ENCODE peak calls at places on chromosomes 16 and 17, in four cellular contexts. One of them, this sample, is unnamed.
A peak's percentile ranks its signal among the peaks of the same experiment; 100 is the strongest.

GRCh38 chr17:28896884-28897768 is at the start of gene FLOT2:
- DNase-seq in thoracic aorta: peak; percentile 19
- DNase-seq in pons: no peak
- DNase-seq in memory B cell: peak; percentile 60
- DNase-seq in this sample: peak; percentile 69

GRCh38 chr16:31460582-31461002 is 1.3 kb downstream of the ARMC5 start:
- DNase-seq in pons: peak; percentile 63
- DNase-seq in memory B cell: no peak
- DNase-seq in thoracic aorta: no peak
- DNase-seq in this sample: peak; percentile 38

GRCh38 chr16:58755989-58756649 is 22.0 kb upstream of the GOT2 start:
- DNase-seq in memory B cell: peak; percentile 53
- DNase-seq in thoracic aorta: peak; percentile 19
- DNase-seq in pons: peak; percentile 86
- DNase-seq in this sample: peak; percentile 70

GRCh38 chr17:60248618-60249516 is 99.1 kb downstream of the CA4 start:
- DNase-seq in thoracic aorta: no peak
- DNase-seq in pons: peak; percentile 63
- DNase-seq in memory B cell: no peak
- DNase-seq in this sample: no peak

GRCh38 chr17:5741810-5742209 is 157.5 kb upstream of the NLRP1 start:
- DNase-seq in memory B cell: no peak
- DNase-seq in pons: no peak
- DNase-seq in thoracic aorta: no peak
- DNase-seq in this sample: no peak

GRCh38 chr17:81832608-81833159 is 407 bp downstream of the MCRIP1 start:
- DNase-seq in pons: no peak
- DNase-seq in memory B cell: peak; percentile 55
- DNase-seq in thoracic aorta: no peak
- DNase-seq in this sample: peak; percentile 31

GRCh38 chr17:76202516-76202915 is 37.8 kb downstream of the RNF157 start:
- DNase-seq in pons: no peak
- DNase-seq in memory B cell: no peak
- DNase-seq in thoracic aorta: no peak
- DNase-seq in this sample: no peak

GRCh38 chr17:49104511-49105074 is 28.0 kb upstream of the B4GALNT2 start:
- DNase-seq in thoracic aorta: no peak
- DNase-seq in memory B cell: no peak
- DNase-seq in pons: no peak
- DNase-seq in this sample: no peak

GRCh38 chr17:77235370-77236080 is 94.8 kb downstream of the SEC14L1 start:
- DNase-seq in memory B cell: no peak
- DNase-seq in pons: peak; percentile 50
- DNase-seq in thoracic aorta: no peak
- DNase-seq in this sample: no peak

GRCh38 chr16:50023626-50024025 is 1.4 kb upstream of the CNEP1R1 start:
- DNase-seq in pons: peak; percentile 47
- DNase-seq in memory B cell: no peak
- DNase-seq in thoracic aorta: no peak
- DNase-seq in this sample: no peak

GRCh38 chr16:84519855-84520254 is 15.4 kb upstream of the MEAK7 start:
- DNase-seq in pons: no peak
- DNase-seq in memory B cell: no peak
- DNase-seq in thoracic aorta: no peak
- DNase-seq in this sample: no peak

GRCh38 chr16:84467256-84467655 is 37.2 kb downstream of the MEAK7 start:
- DNase-seq in thoracic aorta: no peak
- DNase-seq in pons: no peak
- DNase-seq in memory B cell: no peak
- DNase-seq in this sample: no peak

GRCh38 chr16:49858200-49859129 is 2.6 kb upstream of the ZNF423 start:
- DNase-seq in pons: no peak
- DNase-seq in thoracic aorta: peak; percentile 61
- DNase-seq in memory B cell: peak; percentile 18
- DNase-seq in this sample: no peak

GRCh38 chr16:83117810-83118209 is 491.0 kb downstream of the CDH13 start:
- DNase-seq in memory B cell: no peak
- DNase-seq in pons: no peak
- DNase-seq in thoracic aorta: no peak
- DNase-seq in this sample: no peak

GRCh38 chr16:31664683-31665482 is 137.2 kb downstream of the AHSP start:
- DNase-seq in pons: no peak
- DNase-seq in memory B cell: no peak
- DNase-seq in thoracic aorta: no peak
- DNase-seq in this sample: no peak

GRCh38 chr17:80476877-80477646 is 655 bp upstream of the NPTX1 start:
- DNase-seq in pons: no peak
- DNase-seq in thoracic aorta: no peak
- DNase-seq in memory B cell: peak; percentile 38
- DNase-seq in this sample: no peak

GRCh38 chr17:45006927-45007461 is 38.9 kb upstream of the C1QL1 start:
- DNase-seq in pons: no peak
- DNase-seq in memory B cell: no peak
- DNase-seq in thoracic aorta: no peak
- DNase-seq in this sample: no peak

GRCh38 chr16:4697867-4698291 is 4.5 kb downstream of the NUDT16L1 start:
- DNase-seq in pons: no peak
- DNase-seq in memory B cell: no peak
- DNase-seq in thoracic aorta: no peak
- DNase-seq in this sample: no peak

GRCh38 chr16:71762186-71762585 is 37.7 kb upstream of the PHLPP2 start:
- DNase-seq in memory B cell: no peak
- DNase-seq in thoracic aorta: no peak
- DNase-seq in pons: no peak
- DNase-seq in this sample: no peak

GRCh38 chr16:35148748-35149147 is 1689.3 kb downstream of the TP53TG3F start:
- DNase-seq in pons: no peak
- DNase-seq in thoracic aorta: no peak
- DNase-seq in memory B cell: no peak
- DNase-seq in this sample: no peak

GRCh38 chr16:57405194-57405593 is 627 bp downstream of the CCL17 start:
- DNase-seq in memory B cell: no peak
- DNase-seq in thoracic aorta: no peak
- DNase-seq in pons: no peak
- DNase-seq in this sample: no peak

GRCh38 chr17:77445908-77446535 is 305.3 kb downstream of the SEC14L1 start:
- DNase-seq in thoracic aorta: no peak
- DNase-seq in pons: no peak
- DNase-seq in memory B cell: no peak
- DNase-seq in this sample: peak; percentile 69

GRCh38 chr17:10614536-10615155 is 42.5 kb downstream of the MYH3 start:
- DNase-seq in thoracic aorta: no peak
- DNase-seq in pons: peak; percentile 44
- DNase-seq in memory B cell: no peak
- DNase-seq in this sample: no peak

GRCh38 chr16:87951550-87952538 is 610 bp downstream of the BANP start:
- DNase-seq in pons: no peak
- DNase-seq in memory B cell: no peak
- DNase-seq in thoracic aorta: no peak
- DNase-seq in this sample: no peak

GRCh38 chr16:15482068-15482747 is 47.8 kb downstream of the BMERB1 start:
- DNase-seq in memory B cell: no peak
- DNase-seq in thoracic aorta: no peak
- DNase-seq in pons: peak; percentile 23
- DNase-seq in this sample: no peak

GRCh38 chr16:76194621-76195015 is 82.6 kb upstream of the CNTNAP4 start:
- DNase-seq in thoracic aorta: no peak
- DNase-seq in memory B cell: no peak
- DNase-seq in pons: no peak
- DNase-seq in this sample: no peak

GRCh38 chr17:72858826-72859495 is 233.5 kb downstream of the SLC39A11 start:
- DNase-seq in memory B cell: no peak
- DNase-seq in thoracic aorta: no peak
- DNase-seq in pons: no peak
- DNase-seq in this sample: no peak

GRCh38 chr16:66273036-66273435 is 93.5 kb upstream of the CDH5 start:
- DNase-seq in memory B cell: no peak
- DNase-seq in pons: no peak
- DNase-seq in thoracic aorta: no peak
- DNase-seq in this sample: no peak

GRCh38 chr17:40540448-40540847 is 24.8 kb downstream of the CCR7 start:
- DNase-seq in thoracic aorta: no peak
- DNase-seq in memory B cell: no peak
- DNase-seq in pons: no peak
- DNase-seq in this sample: peak; percentile 61

GRCh38 chr16:54816471-54816870 is 114.2 kb upstream of the IRX5 start:
- DNase-seq in thoracic aorta: no peak
- DNase-seq in memory B cell: no peak
- DNase-seq in pons: peak; percentile 13
- DNase-seq in this sample: no peak

This sample was measured in central memory CD4-positive, alpha-beta T cell.